ENCODE peak calls at places on chromosomes 12 and 14, in eight cellular contexts. Z is SK-N-SH; K is lower lobe of right lung; H is CD4-positive, alpha-beta memory T cell; N is aorta; F is mesendoderm; Y is mucosa of descending colon; C is adrenal gland. V is an unnamed sample. For H3K36me3 and H3K4me1, the result is how much of the 10 kb centered on the place peaks cover.

GRCh38 chr14:24940213-24940783 is 109.6 kb downstream of the STXBP6 start:
- DNase-seq in Z (no peak), K (no peak), H (no peak), N (no peak), F (no peak), Y (no peak), C (no peak), V (no peak)

GRCh38 chr12:8088574-8088973 is 6.5 kb downstream of the NECAP1 start:
- DNase-seq in Z (no peak), K (no peak), H (peak), N (no peak), F (no peak), Y (no peak), C (no peak), V (peak)

GRCh38 chr12:6337958-6338406 is 3.9 kb downstream of the TNFRSF1A start:
- DNase-seq in Z (no peak), K (no peak), H (no peak), N (no peak), F (peak), Y (no peak), C (peak), V (peak)

GRCh38 chr14:64702493-64703392 is 1.5 kb upstream of the PLEKHG3 start:
- DNase-seq in Z (no peak), K (peak), H (peak), N (no peak), F (peak), Y (peak), C (no peak), V (peak)

GRCh38 chr12:120265483-120266179 is at the start of gene PXN:
- DNase-seq in Z (peak), K (peak), H (peak), N (peak), F (peak), Y (peak), C (peak), V (peak)

GRCh38 chr12:85138833-85139232 is 102.7 kb downstream of the LRRIQ1 start:
- DNase-seq in Z (no peak), K (no peak), H (no peak), N (no peak), F (no peak), Y (no peak), C (no peak), V (no peak)

GRCh38 chr12:106084048-106084671 is 54.6 kb downstream of the NUAK1 start:
- DNase-seq in Z (no peak), K (no peak), H (no peak), N (no peak), F (peak), Y (no peak), C (no peak), V (no peak)

GRCh38 chr12:62647586-62647985 is 181.0 kb downstream of the MON2 start:
- DNase-seq in Z (no peak), K (no peak), H (no peak), N (peak), F (no peak), Y (no peak), C (peak), V (no peak)

GRCh38 chr14:74401504-74402241 is 24.3 kb downstream of the SYNDIG1L start:
- DNase-seq in Z (peak), K (no peak), H (peak), N (peak), F (peak), Y (peak), C (peak), V (peak)

GRCh38 chr12:109720152-109720855 is 6.7 kb downstream of the FAM222A start:
- DNase-seq in Z (peak), K (no peak), H (no peak), N (no peak), F (no peak), Y (no peak), C (peak), V (no peak)

GRCh38 chr12:19841451-19841850 is 402.2 kb downstream of the AEBP2 start:
- DNase-seq in Z (no peak), K (no peak), H (no peak), N (no peak), F (no peak), Y (no peak), C (no peak), V (no peak)

GRCh38 chr12:75526655-75527511 is 15.5 kb upstream of the KRR1 start:
- DNase-seq in Z (peak), K (no peak), H (peak), N (no peak), F (peak), Y (no peak), C (no peak), V (peak)

GRCh38 chr14:67532998-67533753 is at the start of gene PLEKHH1:
- DNase-seq in Z (peak), K (peak), H (peak), N (peak), F (peak), Y (peak), C (peak), V (peak)

GRCh38 chr12:92502417-92503028 is 200.3 kb upstream of the PLEKHG7 start:
- DNase-seq in Z (no peak), K (no peak), H (peak), N (no peak), F (peak), Y (no peak), C (peak), V (no peak)

GRCh38 chr14:88841741-88842140 is 17.3 kb downstream of the TTC8 start:
- DNase-seq in Z (no peak), K (no peak), H (no peak), N (no peak), F (no peak), Y (no peak), C (no peak), V (no peak)

GRCh38 chr12:57175428-57176138 is 28.2 kb upstream of the LRP1-AS start:
- DNase-seq in Z (peak), K (peak), H (peak), N (peak), F (peak), Y (peak), C (peak), V (peak)

GRCh38 chr14:34059925-34060746 is 109.3 kb upstream of the EGLN3 start:
- DNase-seq in Z (peak), K (peak), H (peak), N (peak), F (peak), Y (peak), C (peak), V (peak)

GRCh38 chr12:48013287-48013686 is 9.0 kb upstream of the COL2A1 start:
- DNase-seq in Z (no peak), K (no peak), H (no peak), N (no peak), F (no peak), Y (no peak), C (no peak), V (peak)

GRCh38 chr12:75635606-75636444 is 124.4 kb upstream of the KRR1 start:
- DNase-seq in Z (no peak), K (no peak), H (no peak), N (no peak), F (no peak), Y (no peak), C (peak), V (no peak)

GRCh38 chr12:56631790-56632700 is 1.9 kb upstream of the BAZ2A start:
- DNase-seq in Z (peak), K (peak), H (peak), N (peak), F (peak), Y (peak), C (peak), V (peak)

GRCh38 chr12:96497800-96498199 is 8.4 kb downstream of the CFAP54 start:
- DNase-seq in Z (no peak), K (no peak), H (no peak), N (no peak), F (no peak), Y (no peak), C (no peak), V (no peak)

GRCh38 chr12:68971404-68971803 is 38.4 kb upstream of the CPM start:
- DNase-seq in Z (no peak), K (no peak), H (no peak), N (no peak), F (no peak), Y (no peak), C (no peak), V (no peak)

GRCh38 chr14:82642425-82642824 is 1108.8 kb upstream of the SEL1L start:
- DNase-seq in Z (no peak), K (no peak), H (no peak), N (no peak), F (peak), Y (no peak), C (no peak), V (peak)

GRCh38 chr12:106508966-106509365 is 73.8 kb upstream of the RFX4 start:
- DNase-seq in Z (no peak), K (no peak), H (no peak), N (no peak), F (no peak), Y (no peak), C (no peak), V (no peak)

GRCh38 chr12:82647853-82648252 is 38.9 kb upstream of the TMTC2 start:
- DNase-seq in Z (no peak), K (no peak), H (no peak), N (no peak), F (no peak), Y (no peak), C (no peak), V (no peak)

GRCh38 chr12:82652071-82652470 is 34.6 kb upstream of the TMTC2 start:
- DNase-seq in Z (no peak), K (no peak), H (no peak), N (no peak), F (no peak), Y (no peak), C (no peak), V (no peak)

GRCh38 chr12:82651489-82651888 is 35.2 kb upstream of the TMTC2 start:
- DNase-seq in Z (no peak), K (no peak), H (no peak), N (no peak), F (no peak), Y (no peak), C (no peak), V (peak)

GRCh38 chr12:82648510-82648909 is 38.2 kb upstream of the TMTC2 start:
- DNase-seq in Z (no peak), K (no peak), H (no peak), N (no peak), F (no peak), Y (no peak), C (no peak), V (no peak)

GRCh38 chr12:82650627-82651337 is 35.9 kb upstream of the TMTC2 start:
- DNase-seq in Z (no peak), K (no peak), H (no peak), N (no peak), F (peak), Y (no peak), C (no peak), V (peak)
- H3K4me3 ChIP-seq in Z (no peak), K (no peak), H (no peak), N (no peak), F (no peak), Y (no peak), C (no peak), V (no peak)

GRCh38 chr14:68880581-68881105 is 87.8 kb upstream of the ZFP36L1 start:
- DNase-seq in Z (no peak), K (no peak), H (no peak), N (no peak), F (no peak), Y (no peak), C (no peak), V (no peak)
- H3K36me3 ChIP-seq in Z (half or more), K (half or more), H (under half), N (under half), F (under half), Y (under half), C (under half), V (under half)

DNA sequence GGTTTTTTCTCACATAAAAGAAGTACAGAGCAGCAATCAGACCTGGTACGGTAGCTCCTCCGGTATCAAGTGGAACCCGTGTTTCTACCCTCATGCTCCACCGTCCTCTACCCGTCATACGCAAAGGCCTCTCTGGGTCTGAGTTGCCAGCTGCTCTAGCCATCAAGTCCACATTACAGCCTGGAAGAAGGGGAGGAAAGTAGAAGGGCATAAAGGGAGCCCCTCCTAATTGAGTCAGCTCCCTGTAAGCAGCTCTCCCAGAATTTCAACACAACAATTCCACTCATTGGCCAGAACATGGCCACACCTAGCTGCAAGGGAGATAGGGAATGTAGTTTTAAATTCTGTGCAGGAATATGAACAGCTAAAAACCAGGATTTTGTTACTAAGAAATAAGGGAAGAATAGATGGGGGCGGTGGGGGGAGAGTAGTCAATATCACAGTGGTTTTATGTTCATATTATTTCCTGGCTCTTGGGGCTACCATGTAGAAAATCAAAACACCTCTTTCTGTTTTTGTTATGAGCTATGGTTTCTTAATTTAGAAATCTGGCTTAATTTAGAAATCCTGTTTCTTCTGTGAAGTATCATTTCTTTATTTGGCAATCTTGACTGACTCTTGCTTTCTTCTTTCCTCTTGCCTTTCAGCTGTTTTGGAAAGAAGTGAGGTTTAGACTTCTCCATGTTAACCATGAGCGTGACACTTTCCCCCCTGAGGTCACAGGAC is 103.9 kb downstream of the AKAP6 start:
- DNase-seq in Z (no peak), K (no peak), H (no peak), N (peak), F (no peak), Y (no peak), C (no peak), V (no peak)
- H3K4me1 ChIP-seq in Z (under half), K (under half), H (under half), N (under half), F (under half), Y (under half), C (under half), V (under half)

DNA sequence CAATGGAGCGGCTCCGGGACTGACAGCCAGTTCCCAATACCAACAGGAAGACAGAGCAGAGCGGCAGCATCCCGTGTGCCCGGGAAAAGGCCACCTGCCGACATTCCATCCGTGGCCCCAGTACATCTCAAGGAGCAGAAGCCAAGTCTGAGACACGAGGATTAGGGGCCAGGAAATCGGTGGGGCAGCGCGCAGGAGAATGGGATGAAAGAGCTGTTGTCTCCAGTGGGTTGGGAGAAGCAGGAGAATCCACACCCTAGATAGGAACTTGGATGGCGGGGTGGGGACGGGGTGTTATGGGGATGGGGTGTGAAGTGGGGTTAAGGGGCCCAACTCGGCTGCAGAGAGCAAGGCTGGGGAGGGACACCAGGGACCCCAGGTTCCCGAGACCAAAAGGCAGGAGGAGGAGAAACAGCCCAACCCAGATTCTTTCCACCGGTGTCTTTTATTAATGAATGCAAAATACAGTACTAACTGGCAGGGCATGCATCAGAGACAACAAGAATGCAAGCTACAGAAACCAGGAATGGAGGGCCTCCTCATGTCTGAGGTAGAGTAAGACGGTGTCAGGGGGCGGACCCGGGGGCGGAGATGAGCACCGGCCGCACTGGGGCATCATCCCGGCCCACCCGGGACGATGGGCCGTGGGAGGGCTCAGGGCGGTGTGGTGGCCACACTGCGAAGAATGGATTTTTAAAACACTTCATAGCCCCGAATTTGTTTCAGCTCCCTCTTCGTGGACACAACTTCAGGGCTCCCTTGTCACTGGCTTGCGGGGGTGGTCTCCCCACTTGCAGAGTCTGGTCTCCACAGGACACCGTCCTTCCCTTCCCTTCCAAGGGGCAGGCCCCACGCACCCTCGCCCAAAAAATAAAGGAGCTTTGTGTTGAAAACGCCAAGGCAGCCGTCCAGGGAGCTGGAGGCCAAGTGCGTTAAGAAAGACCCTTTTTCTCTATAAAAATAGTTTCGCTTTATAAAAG is 50.2 kb downstream of the BEGAIN start:
- DNase-seq in Z (peak), K (peak), H (no peak), N (peak), F (no peak), Y (peak), C (peak), V (no peak)
- H3K4me3 ChIP-seq in Z (no peak), K (no peak), H (no peak), N (no peak), F (no peak), Y (no peak), C (no peak), V (no peak)

GRCh38 chr12:112182499-112182898 is 57.1 kb downstream of the TRAFD1 start:
- DNase-seq in Z (no peak), K (no peak), H (no peak), N (no peak), F (no peak), Y (no peak), C (no peak), V (no peak)

GRCh38 chr12:112183591-112184021 is 58.2 kb downstream of the TRAFD1 start:
- DNase-seq in Z (no peak), K (no peak), H (no peak), N (no peak), F (no peak), Y (no peak), C (no peak), V (no peak)

GRCh38 chr12:112183141-112183581 is 57.8 kb downstream of the TRAFD1 start:
- DNase-seq in Z (no peak), K (no peak), H (no peak), N (no peak), F (no peak), Y (no peak), C (no peak), V (no peak)

GRCh38 chr12:112185093-112185923 is 59.9 kb downstream of the TRAFD1 start:
- DNase-seq in Z (no peak), K (no peak), H (no peak), N (no peak), F (no peak), Y (no peak), C (no peak), V (no peak)

DNA sequence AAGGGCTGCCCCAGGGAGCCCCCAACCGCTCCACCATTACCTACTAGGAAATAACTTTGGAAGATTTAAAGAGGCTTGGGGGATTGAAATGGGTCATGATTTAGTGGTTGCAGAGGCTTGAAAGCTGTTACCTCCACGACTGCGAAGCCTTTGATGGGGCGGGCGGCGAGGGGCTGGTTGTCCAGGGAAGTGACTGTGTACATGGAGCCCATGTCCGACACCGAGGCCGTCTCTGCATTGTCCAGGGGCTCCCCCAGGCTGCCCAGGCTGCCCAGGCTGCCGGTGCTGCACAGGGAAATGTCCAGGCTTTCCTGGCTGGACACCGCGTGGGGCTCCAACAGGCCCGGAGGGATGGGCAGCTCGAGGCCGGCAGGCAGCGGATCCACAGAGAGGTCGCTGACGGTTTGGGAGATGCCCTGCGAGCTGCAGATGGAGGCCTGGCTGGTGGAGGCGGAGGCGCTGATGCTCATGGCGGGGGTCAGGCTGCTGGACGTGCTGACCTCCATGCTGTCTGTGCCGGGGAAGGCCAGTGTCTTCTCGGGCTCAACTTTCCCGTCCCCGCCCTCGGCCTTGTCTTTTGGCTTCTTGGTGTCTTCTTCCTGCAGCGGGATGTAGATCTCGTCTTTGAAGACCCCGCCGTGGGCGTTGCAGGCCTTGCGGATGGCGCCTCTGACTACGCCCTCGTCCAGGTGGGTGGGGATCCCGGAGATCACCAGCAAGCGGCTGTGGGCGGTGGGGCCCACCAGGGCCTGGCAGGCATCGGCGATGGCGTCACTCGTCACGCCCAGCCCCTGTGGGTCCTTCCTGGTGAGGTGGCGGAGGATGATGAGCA is 58.9 kb downstream of the TRAFD1 start:
- DNase-seq in Z (no peak), K (no peak), H (no peak), N (no peak), F (no peak), Y (no peak), C (no peak), V (no peak)
- H3K36me3 ChIP-seq in Z (under half), K (half or more), H (under half), N (under half), F (under half), Y (under half), C (under half), V (under half)